ENCODE peak calls at places on chromosomes 2 and 18, in four cellular contexts. M is GM12878, S is K562, P is HL-60. I is an unnamed sample.

GRCh38 chr18:76274470-76275289 is 220.4 kb downstream of the ZNF516 start:
- DNase-seq in M (no peak), S (peak), P (peak), I (no peak)

GRCh38 chr18:42053188-42053781 is 98.3 kb downstream of the PIK3C3 start:
- DNase-seq in S (peak), P (peak), M (peak), I (no peak)

GRCh38 chr2:100240386-100240785 is 81.9 kb downstream of the LONRF2 start:
- DNase-seq in P (no peak), M (no peak), S (no peak), I (no peak)

GRCh38 chr2:208983476-208983875 is 440.4 kb upstream of the MAP2 start:
- DNase-seq in S (no peak), M (no peak), P (no peak), I (no peak)

GRCh38 chr2:3432067-3432466 is 52.6 kb downstream of the TRAPPC12 start:
- DNase-seq in S (no peak), M (no peak), P (no peak), I (no peak)

GRCh38 chr2:236866542-236867340 is 218.9 kb upstream of the COPS8 start:
- DNase-seq in S (no peak), P (peak), M (no peak), I (no peak)

GRCh38 chr18:77162580-77162979 is 30.0 kb upstream of the MBP start:
- DNase-seq in S (no peak), M (no peak), P (no peak), I (no peak)

GRCh38 chr2:48250474-48250844 is 279.5 kb upstream of the STON1 start:
- DNase-seq in P (no peak), S (no peak), M (no peak), I (no peak)

GRCh38 chr2:69131983-69132675 is 119.2 kb downstream of the ANTXR1 start:
- DNase-seq in M (no peak), P (no peak), S (no peak), I (no peak)

GRCh38 chr2:86072271-86072858 is 33.3 kb downstream of the POLR1A start:
- DNase-seq in M (no peak), P (peak), S (no peak), I (peak)

GRCh38 chr2:9941196-9941995 is 10.1 kb upstream of the GRHL1 start:
- DNase-seq in M (no peak), S (peak), P (no peak), I (no peak)

GRCh38 chr2:235711527-235711926 is 217.7 kb downstream of the AGAP1 start:
- DNase-seq in M (no peak), P (no peak), S (no peak), I (no peak)

GRCh38 chr2:162520959-162521358 is 177.0 kb downstream of the GCA start:
- DNase-seq in M (no peak), S (no peak), P (no peak), I (no peak)

GRCh38 chr2:240203031-240203841 is 62.8 kb upstream of the OTOS start:
- DNase-seq in M (no peak), S (no peak), P (no peak), I (no peak)

GRCh38 chr2:128577141-128577930 is 258.7 kb upstream of the HS6ST1 start:
- DNase-seq in M (no peak), P (no peak), S (no peak), I (no peak)
- TF ChIP-seq SPI1 in M (no peak), P (no peak), S (no peak), I (no peak)

GRCh38 chr18:50817898-50818250 is 1.9 kb downstream of the MRO start:
- DNase-seq in P (no peak), S (no peak), M (no peak), I (no peak)
- TF ChIP-seq SPI1 in P (no peak), S (no peak), M (no peak), I (no peak)

GRCh38 chr2:203949228-203949627 is 12.7 kb downstream of the ICOS start:
- DNase-seq in M (no peak), P (no peak), S (no peak), I (no peak)
- TF ChIP-seq SPI1 in M (no peak), P (no peak), S (no peak), I (no peak)

GRCh38 chr18:79982736-79983135 is 5.6 kb downstream of the TXNL4A start:
- DNase-seq in P (peak), S (peak), M (no peak), I (no peak)
- TF ChIP-seq SPI1 in P (peak), S (peak), M (no peak), I (no peak)

DNA sequence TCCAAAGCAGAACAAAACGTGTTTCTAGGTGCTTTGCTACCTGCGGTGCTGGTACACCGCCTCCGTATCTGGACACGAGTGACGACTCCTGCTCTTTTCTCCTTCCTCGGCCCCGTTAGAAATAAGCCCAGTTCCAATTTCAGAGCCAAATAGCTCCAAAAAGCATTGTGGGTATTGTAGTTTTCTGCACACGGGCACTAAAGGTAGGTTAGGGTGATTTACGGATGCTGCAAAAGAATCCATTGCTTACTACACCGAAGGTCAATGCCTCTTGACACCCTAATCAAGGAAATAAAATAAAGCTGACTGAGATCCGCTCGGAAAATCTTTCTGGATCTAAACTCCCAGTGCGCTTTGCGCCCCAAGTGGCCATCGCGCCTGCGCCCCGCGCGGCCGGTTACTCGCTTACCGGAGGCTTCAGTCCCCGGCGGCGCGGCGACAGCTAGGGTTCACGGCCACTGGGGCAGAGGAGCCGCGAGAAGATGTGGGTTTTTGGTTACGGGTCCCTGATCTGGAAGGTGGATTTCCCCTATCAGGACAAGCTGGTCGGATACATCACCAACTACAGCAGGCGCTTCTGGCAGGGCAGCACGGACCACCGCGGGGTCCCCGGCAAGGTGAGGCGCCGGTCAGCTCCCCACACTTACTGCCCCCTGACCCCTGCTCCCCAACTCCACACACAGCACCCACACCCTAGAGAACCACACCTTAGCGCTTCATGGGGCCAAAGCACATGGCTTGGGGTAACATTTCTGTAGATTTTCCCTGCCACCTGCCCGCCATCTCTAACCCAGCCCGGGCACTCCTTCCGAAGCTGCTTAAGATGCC is at the start of gene CHAC2:
- DNase-seq in P (peak), S (peak), M (peak), I (peak)
- TF ChIP-seq SPI1 in P (no peak), S (peak), M (no peak), I (no peak)

DNA sequence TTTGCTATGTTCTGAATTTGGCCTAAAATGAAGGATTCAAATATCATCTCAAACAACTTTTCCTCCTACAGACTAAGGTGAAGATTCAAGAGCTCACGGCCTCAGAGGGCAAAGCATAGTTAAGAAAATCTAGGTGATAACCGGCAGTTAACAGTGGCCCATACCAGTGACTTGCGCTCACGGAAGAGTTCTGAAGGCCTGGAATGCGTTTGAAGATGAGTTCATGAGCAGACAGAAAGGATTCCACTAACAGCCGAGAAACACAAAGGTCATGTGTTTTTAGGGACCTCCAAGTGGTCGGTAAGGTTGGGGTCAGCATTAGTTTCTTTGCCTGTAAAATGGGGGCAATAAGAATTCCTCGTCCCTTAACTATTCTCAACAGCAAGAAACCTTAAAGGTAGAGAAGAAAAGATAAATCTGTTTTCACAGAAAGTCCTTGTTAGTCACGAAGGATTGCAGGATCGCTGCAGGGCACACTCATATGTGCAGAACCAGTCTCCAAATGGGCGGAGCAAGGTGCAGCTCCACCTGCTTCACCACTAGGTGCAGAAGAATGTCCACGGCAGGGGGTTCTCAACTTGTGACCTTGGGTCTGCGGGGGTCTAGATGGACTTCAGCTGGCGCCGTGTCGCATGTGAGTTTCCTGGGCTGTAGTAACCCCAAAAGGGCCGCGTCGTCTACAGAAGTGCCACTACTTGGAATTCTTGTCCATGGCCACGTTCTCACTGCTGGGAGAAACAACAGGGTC is 708 bp upstream of the RPIA start:
- DNase-seq in M (no peak), S (peak), P (peak), I (no peak)
- TF ChIP-seq SPI1 in M (no peak), S (no peak), P (no peak), I (no peak)

GRCh38 chr2:122261923-122262322 is 506.5 kb downstream of the TSN start:
- DNase-seq in S (no peak), P (no peak), M (no peak), I (no peak)
- TF ChIP-seq SPI1 in S (no peak), P (no peak), M (no peak), I (no peak)

I was measured in GM12891.